ENCODE peak calls at places on chromosomes 12 and 14, in seven cellular contexts. B, H, O, Q, V, I and S are unnamed samples.

GRCh38 chr14:64762044-64763034 is 58.1 kb downstream of the PLEKHG3 start:
- DNase-seq in Q (no peak), V (peak; percentile 9), B (no peak), I (no peak), O (peak; percentile 91), H (peak; percentile 96), S (no peak)

GRCh38 chr14:92729632-92730358 is 18.6 kb downstream of the LGMN start:
- DNase-seq in H (peak; percentile 96), O (peak; percentile 92), Q (no peak), I (no peak), B (no peak), V (no peak), S (no peak)

GRCh38 chr14:24430682-24431568 is 1.2 kb downstream of the KHNYN start:
- DNase-seq in Q (no peak), B (peak; percentile 46), O (peak; percentile 85), I (no peak), H (peak; percentile 59), V (peak; percentile 28), S (no peak)

GRCh38 chr12:19456176-19456575 is 16.9 kb downstream of the AEBP2 start:
- DNase-seq in O (no peak), V (no peak), H (no peak), Q (no peak), B (no peak), I (peak; percentile 41), S (no peak)

GRCh38 chr12:109264095-109264942 is 44.8 kb downstream of the FOXN4 start:
- DNase-seq in V (peak; percentile 86), B (peak; percentile 92), H (peak; percentile 41), I (peak; percentile 93), O (peak; percentile 43), Q (peak; percentile 75), S (peak; percentile 96)

GRCh38 chr12:99522456-99522855 is 125.1 kb upstream of the GARIN6 start:
- DNase-seq in B (no peak), H (no peak), O (no peak), I (no peak), V (no peak), Q (no peak), S (no peak)

GRCh38 chr14:25006961-25007795 is 42.8 kb downstream of the STXBP6 start:
- DNase-seq in O (peak; percentile 93), I (no peak), V (peak; percentile 29), B (peak; percentile 31), H (peak; percentile 95), Q (no peak), S (no peak)

GRCh38 chr12:53191096-53191884 is 10.6 kb upstream of the CSAD start:
- DNase-seq in H (no peak), B (no peak), Q (no peak), O (no peak), V (no peak), I (no peak), S (no peak)

GRCh38 chr12:57628280-57629191 is 4.5 kb downstream of the B4GALNT1 start:
- DNase-seq in B (no peak), O (no peak), V (no peak), I (peak; percentile 48), Q (no peak), H (no peak), S (peak; percentile 31)

GRCh38 chr12:106455100-106455499 is 97.6 kb downstream of the POLR3B start:
- DNase-seq in V (no peak), O (no peak), H (no peak), B (no peak), Q (no peak), I (no peak), S (no peak)
- H3K18ac ChIP-seq in V (no peak overlapping the region), O (no peak overlapping the region), H (no peak overlapping the region), B (no peak overlapping the region), Q (no peak overlapping the region), I (no peak overlapping the region), S (no peak overlapping the region)

GRCh38 chr12:67515679-67516363 is 132.7 kb upstream of the DYRK2 start:
- DNase-seq in H (no peak), O (peak; percentile 6), I (no peak), B (no peak), V (no peak), Q (no peak), S (no peak)

GRCh38 chr12:67508830-67509229 is 139.7 kb upstream of the DYRK2 start:
- DNase-seq in I (no peak), V (no peak), H (no peak), O (no peak), Q (no peak), B (no peak), S (no peak)

GRCh38 chr12:67509987-67510386 is 138.6 kb upstream of the DYRK2 start:
- DNase-seq in I (no peak), H (peak; percentile 15), B (no peak), V (no peak), O (no peak), Q (no peak), S (no peak)

GRCh38 chr12:67514502-67514901 is 134.0 kb upstream of the DYRK2 start:
- DNase-seq in B (no peak), O (no peak), Q (no peak), I (no peak), V (no peak), H (no peak), S (no peak)

DNA sequence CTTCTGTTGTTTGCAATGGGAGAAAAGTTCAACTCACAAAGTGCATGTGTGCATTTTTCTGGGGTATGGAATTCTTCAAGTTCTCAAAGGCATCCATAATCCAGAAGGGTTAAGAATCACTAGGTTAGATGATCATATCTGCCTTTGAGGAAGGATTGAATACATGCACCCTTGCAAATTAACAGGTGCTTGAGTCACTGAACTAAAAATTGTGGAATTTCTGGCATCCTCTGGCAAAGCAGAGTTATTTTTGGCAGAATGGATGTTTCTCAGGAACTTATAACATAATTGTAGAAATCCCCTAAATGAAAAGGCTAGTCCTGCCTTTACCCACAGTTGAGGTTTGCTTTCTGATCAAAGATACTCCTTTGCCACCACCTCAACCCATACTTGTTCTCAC is 136.5 kb upstream of the DYRK2 start:
- DNase-seq in Q (no peak), B (no peak), I (no peak), H (no peak), V (no peak), O (no peak), S (no peak)
- H3K18ac ChIP-seq in Q (no peak overlapping the region), B (no peak overlapping the region), I (no peak overlapping the region), H (no peak overlapping the region), V (no peak overlapping the region), O (no peak overlapping the region), S (no peak overlapping the region)

GRCh38 chr14:49986344-49987014 is 93.6 kb downstream of the ARF6 start:
- DNase-seq in B (no peak), O (peak; percentile 45), V (no peak), I (no peak), H (peak; percentile 58), Q (no peak), S (no peak)

GRCh38 chr14:49980027-49980426 is 87.1 kb downstream of the ARF6 start:
- DNase-seq in B (no peak), O (peak; percentile 16), Q (no peak), I (no peak), H (no peak), V (no peak), S (no peak)

GRCh38 chr14:49984419-49984818 is 91.5 kb downstream of the ARF6 start:
- DNase-seq in Q (no peak), H (peak; percentile 83), V (no peak), B (no peak), I (no peak), O (peak; percentile 82), S (no peak)

GRCh38 chr14:49982082-49982481 is 89.2 kb downstream of the ARF6 start:
- DNase-seq in O (no peak), I (no peak), V (no peak), B (no peak), Q (no peak), H (peak; percentile 34), S (no peak)

DNA sequence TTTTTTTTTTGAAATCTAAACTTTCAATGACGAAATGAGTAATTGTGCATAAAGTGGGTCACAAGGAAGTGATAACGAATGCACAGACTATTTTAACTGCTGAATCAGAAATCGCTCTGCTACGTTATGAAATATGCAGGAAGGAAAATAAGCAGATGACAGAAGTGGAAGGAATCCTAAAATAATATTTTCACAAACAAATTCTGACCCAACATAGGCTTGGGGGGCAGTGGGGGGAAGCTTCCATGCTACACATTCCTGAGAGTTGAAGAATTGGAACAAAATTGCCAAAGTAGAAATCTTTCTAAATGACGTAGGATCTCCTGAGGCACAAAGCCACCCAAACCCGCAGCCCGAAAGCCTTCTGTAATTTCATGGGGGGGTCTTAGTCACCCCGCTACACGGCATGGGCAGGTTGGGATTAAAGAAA is 89.7 kb downstream of the ARF6 start:
- DNase-seq in I (no peak), H (peak; percentile 96), V (peak; percentile 55), O (peak; percentile 38), B (no peak), Q (no peak), S (no peak)
- H3K18ac ChIP-seq in I (no peak overlapping the region), H (peak overlapping the region; percentile 82), V (no peak overlapping the region), O (no peak overlapping the region), B (no peak overlapping the region), Q (no peak overlapping the region), S (no peak overlapping the region)

GRCh38 chr12:70920251-70920851 is at the start of gene PTPRR:
- DNase-seq in Q (peak; percentile 45), I (peak; percentile 69), H (no peak), O (no peak), V (no peak), B (peak; percentile 65), S (peak; percentile 81)
- H3K18ac ChIP-seq in Q (no peak within 1 kb of the TSS), I (no peak within 1 kb of the TSS), H (no peak within 1 kb of the TSS), O (no peak within 1 kb of the TSS), V (no peak within 1 kb of the TSS), B (no peak within 1 kb of the TSS), S (no peak within 1 kb of the TSS)

DNA sequence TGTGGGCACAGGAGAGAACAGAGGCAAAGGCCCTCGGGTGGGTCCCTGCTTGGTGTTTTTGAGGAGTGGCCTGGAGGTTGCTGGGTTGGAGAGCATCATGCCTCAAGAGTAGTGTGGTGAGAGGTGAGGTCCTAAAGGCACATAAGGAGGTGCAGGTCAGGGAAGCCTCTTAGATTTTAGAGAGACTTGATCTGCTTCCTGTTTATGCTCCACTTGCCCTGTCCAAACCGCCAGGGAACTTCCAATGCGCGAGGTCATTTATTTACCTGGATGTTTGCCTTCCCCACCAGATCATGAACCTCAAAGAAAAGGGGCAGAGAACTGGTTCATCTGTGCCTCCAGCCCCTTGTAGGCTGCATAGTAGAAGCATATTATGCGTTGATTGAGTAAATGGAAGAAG is 485.0 kb downstream of the VRK1 start:
- DNase-seq in O (no peak), V (no peak), H (no peak), Q (no peak), I (no peak), B (no peak), S (no peak)
- H3K18ac ChIP-seq in O (no peak overlapping the region), V (no peak overlapping the region), H (no peak overlapping the region), Q (no peak overlapping the region), I (no peak overlapping the region), B (no peak overlapping the region), S (no peak overlapping the region)

DNA sequence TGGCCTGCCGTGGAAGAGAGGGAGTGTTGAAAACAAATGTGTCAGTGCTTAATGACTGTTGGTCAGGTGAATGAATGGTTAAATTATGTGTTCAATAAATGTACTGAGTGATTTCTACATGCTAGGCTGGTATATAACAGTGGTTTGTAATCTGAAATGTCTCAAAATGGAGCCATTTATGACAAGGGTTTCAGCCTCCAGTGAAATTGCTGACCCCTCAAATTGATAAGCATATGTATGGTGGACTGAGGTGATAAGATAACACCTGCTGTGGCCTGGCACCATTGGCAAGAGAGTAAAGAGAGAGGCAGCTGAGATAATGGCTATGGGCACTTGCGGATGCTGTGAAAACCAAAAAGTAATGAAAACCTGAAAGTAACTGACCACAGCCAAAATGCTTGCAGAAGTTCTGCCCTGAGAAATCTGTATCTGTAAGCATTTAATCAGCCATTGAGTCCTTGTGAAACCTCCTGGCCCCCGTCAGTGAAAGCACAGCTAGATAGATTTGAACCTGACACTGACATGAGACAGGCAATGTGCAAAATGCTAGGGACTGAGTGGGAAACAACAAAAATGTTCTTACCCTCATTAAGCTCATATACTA is 1.4 kb upstream of the BCAT1 start:
- DNase-seq in Q (no peak), I (no peak), H (no peak), O (peak; percentile 21), V (no peak), B (peak; percentile 27), S (no peak)
- H3K18ac ChIP-seq in Q (no peak overlapping the region), I (no peak overlapping the region), H (no peak overlapping the region), O (peak overlapping the region; percentile 8), V (no peak overlapping the region), B (no peak overlapping the region), S (no peak overlapping the region)